ENCODE peak calls at places on chromosomes 6 and 20, in eight cellular contexts. One of them, this sample, is unnamed.

GRCh38 chr20:2386516-2387179 is 5.9 kb downstream of the TGM6 start:
- DNase-seq in ELF-1: peak
- DNase-seq in activated CD4-positive, alpha-beta memory T cell treated with anti-CD3 and anti-CD28 coated beads for 36 hours: no peak
- DNase-seq in MV-4-11: no peak
- DNase-seq in stimulated activated CD4-positive, alpha-beta T cell treated with anti-CD3 and anti-CD28 coated beads, Interleukin-12 subunit alpha, Interleukin-12 subunit beta, amount 100 ng/mL, for 24 hours: no peak
- DNase-seq in midbrain: no peak
- DNase-seq in GM12878: no peak
- DNase-seq in Calu3: no peak
- DNase-seq in this sample: no peak

GRCh38 chr6:41638801-41639555 is 710 bp downstream of the MDFI start:
- DNase-seq in midbrain: no peak
- DNase-seq in MV-4-11: no peak
- DNase-seq in GM12878: no peak
- DNase-seq in activated CD4-positive, alpha-beta memory T cell treated with anti-CD3 and anti-CD28 coated beads for 36 hours: no peak
- DNase-seq in ELF-1: peak
- DNase-seq in stimulated activated CD4-positive, alpha-beta T cell treated with anti-CD3 and anti-CD28 coated beads, Interleukin-12 subunit alpha, Interleukin-12 subunit beta, amount 100 ng/mL, for 24 hours: no peak
- DNase-seq in Calu3: no peak
- DNase-seq in this sample: peak

GRCh38 chr6:56549014-56549413 is 93.7 kb downstream of the DST start:
- DNase-seq in stimulated activated CD4-positive, alpha-beta T cell treated with anti-CD3 and anti-CD28 coated beads, Interleukin-12 subunit alpha, Interleukin-12 subunit beta, amount 100 ng/mL, for 24 hours: no peak
- DNase-seq in ELF-1: no peak
- DNase-seq in Calu3: no peak
- DNase-seq in activated CD4-positive, alpha-beta memory T cell treated with anti-CD3 and anti-CD28 coated beads for 36 hours: no peak
- DNase-seq in GM12878: no peak
- DNase-seq in midbrain: no peak
- DNase-seq in MV-4-11: no peak
- DNase-seq in this sample: peak

GRCh38 chr6:117483004-117483644 is 650 bp downstream of the DCBLD1 start:
- DNase-seq in stimulated activated CD4-positive, alpha-beta T cell treated with anti-CD3 and anti-CD28 coated beads, Interleukin-12 subunit alpha, Interleukin-12 subunit beta, amount 100 ng/mL, for 24 hours: no peak
- DNase-seq in MV-4-11: peak
- DNase-seq in activated CD4-positive, alpha-beta memory T cell treated with anti-CD3 and anti-CD28 coated beads for 36 hours: peak
- DNase-seq in Calu3: peak
- DNase-seq in GM12878: no peak
- DNase-seq in midbrain: no peak
- DNase-seq in ELF-1: peak
- DNase-seq in this sample: peak

GRCh38 chr20:19885981-19886665 is 128.1 kb downstream of the RIN2 start:
- DNase-seq in stimulated activated CD4-positive, alpha-beta T cell treated with anti-CD3 and anti-CD28 coated beads, Interleukin-12 subunit alpha, Interleukin-12 subunit beta, amount 100 ng/mL, for 24 hours: no peak
- DNase-seq in Calu3: peak
- DNase-seq in midbrain: peak
- DNase-seq in activated CD4-positive, alpha-beta memory T cell treated with anti-CD3 and anti-CD28 coated beads for 36 hours: no peak
- DNase-seq in ELF-1: peak
- DNase-seq in MV-4-11: peak
- DNase-seq in GM12878: no peak
- DNase-seq in this sample: no peak

GRCh38 chr20:49567421-49568256 is at the start of gene PTGIS:
- DNase-seq in activated CD4-positive, alpha-beta memory T cell treated with anti-CD3 and anti-CD28 coated beads for 36 hours: peak
- DNase-seq in GM12878: no peak
- DNase-seq in midbrain: no peak
- DNase-seq in MV-4-11: no peak
- DNase-seq in stimulated activated CD4-positive, alpha-beta T cell treated with anti-CD3 and anti-CD28 coated beads, Interleukin-12 subunit alpha, Interleukin-12 subunit beta, amount 100 ng/mL, for 24 hours: no peak
- DNase-seq in ELF-1: peak
- DNase-seq in Calu3: no peak
- DNase-seq in this sample: peak

GRCh38 chr20:35451295-35451694 is 4.1 kb upstream of the CEP250 start:
- DNase-seq in ELF-1: no peak
- DNase-seq in Calu3: no peak
- DNase-seq in GM12878: no peak
- DNase-seq in stimulated activated CD4-positive, alpha-beta T cell treated with anti-CD3 and anti-CD28 coated beads, Interleukin-12 subunit alpha, Interleukin-12 subunit beta, amount 100 ng/mL, for 24 hours: no peak
- DNase-seq in midbrain: no peak
- DNase-seq in activated CD4-positive, alpha-beta memory T cell treated with anti-CD3 and anti-CD28 coated beads for 36 hours: no peak
- DNase-seq in MV-4-11: no peak
- DNase-seq in this sample: no peak

GRCh38 chr6:39266782-39267355 is 37.6 kb upstream of the KCNK5 start:
- DNase-seq in stimulated activated CD4-positive, alpha-beta T cell treated with anti-CD3 and anti-CD28 coated beads, Interleukin-12 subunit alpha, Interleukin-12 subunit beta, amount 100 ng/mL, for 24 hours: no peak
- DNase-seq in ELF-1: no peak
- DNase-seq in Calu3: no peak
- DNase-seq in GM12878: no peak
- DNase-seq in activated CD4-positive, alpha-beta memory T cell treated with anti-CD3 and anti-CD28 coated beads for 36 hours: no peak
- DNase-seq in MV-4-11: no peak
- DNase-seq in midbrain: no peak
- DNase-seq in this sample: no peak

GRCh38 chr6:222468-222867 is 69.8 kb upstream of the DUSP22 start:
- DNase-seq in ELF-1: no peak
- DNase-seq in midbrain: no peak
- DNase-seq in Calu3: no peak
- DNase-seq in activated CD4-positive, alpha-beta memory T cell treated with anti-CD3 and anti-CD28 coated beads for 36 hours: no peak
- DNase-seq in GM12878: no peak
- DNase-seq in stimulated activated CD4-positive, alpha-beta T cell treated with anti-CD3 and anti-CD28 coated beads, Interleukin-12 subunit alpha, Interleukin-12 subunit beta, amount 100 ng/mL, for 24 hours: no peak
- DNase-seq in MV-4-11: no peak
- DNase-seq in this sample: no peak

GRCh38 chr6:68238097-68238597 is 396.9 kb upstream of the ADGRB3 start:
- DNase-seq in MV-4-11: peak
- DNase-seq in GM12878: no peak
- DNase-seq in midbrain: no peak
- DNase-seq in Calu3: no peak
- DNase-seq in ELF-1: no peak
- DNase-seq in stimulated activated CD4-positive, alpha-beta T cell treated with anti-CD3 and anti-CD28 coated beads, Interleukin-12 subunit alpha, Interleukin-12 subunit beta, amount 100 ng/mL, for 24 hours: no peak
- DNase-seq in activated CD4-positive, alpha-beta memory T cell treated with anti-CD3 and anti-CD28 coated beads for 36 hours: no peak
- DNase-seq in this sample: no peak

This sample was measured in left kidney.